ENCODE peak calls at places on chromosomes 11 and 22, in seven cellular contexts. Z is effector CD4-positive, alpha-beta T cell; O is HT1080; L is left cardiac atrium; B is NCI-H748 treated with DMSO at 0.1 percent for 48 hours; N is CD8-positive, alpha-beta memory T cell; T is activated T-cell treated with anti-CD3 and anti-CD28 coated beads for 48 hours. M is an unnamed sample.

GRCh38 chr11:15057352-15057751 is 16.0 kb upstream of the CALCB start:
- DNase-seq in Z (no peak), O (no peak), L (no peak), B (no peak), N (no peak), T (no peak), M (no peak)

GRCh38 chr22:21044931-21045584 is 688 bp upstream of the LRRC74B start:
- DNase-seq in Z (no peak), O (peak; percentile 68), L (peak; percentile 31), B (no peak), N (no peak), T (no peak), M (peak; percentile 71)

GRCh38 chr22:30556388-30556787 is 9.8 kb upstream of the SEC14L6 start:
- DNase-seq in Z (no peak), O (no peak), L (no peak), B (no peak), N (no peak), T (no peak), M (no peak)

GRCh38 chr11:44510372-44510771 is 55.1 kb upstream of the CD82 start:
- DNase-seq in Z (no peak), O (no peak), L (no peak), B (no peak), N (no peak), T (no peak), M (no peak)

GRCh38 chr11:112588252-112588668 is 327.6 kb upstream of the PLET1 start:
- DNase-seq in Z (peak; percentile 18), O (peak; percentile 86), L (peak; percentile 63), B (peak; percentile 84), N (peak; percentile 48), T (peak; percentile 8), M (peak; percentile 95)

GRCh38 chr11:118622376-118623290 is 15.2 kb downstream of the PHLDB1 start:
- DNase-seq in Z (no peak), O (peak; percentile 85), L (peak; percentile 74), B (no peak), N (no peak), T (no peak), M (peak; percentile 94)

GRCh38 chr11:123518496-123519054 is 88.5 kb downstream of the GRAMD1B start:
- DNase-seq in Z (no peak), O (no peak), L (no peak), B (no peak), N (no peak), T (no peak), M (no peak)

GRCh38 chr11:15073361-15074205 is at the start of gene CALCB:
- DNase-seq in Z (no peak), O (no peak), L (peak; percentile 39), B (peak; percentile 55), N (no peak), T (peak; percentile 37), M (peak; percentile 33)

GRCh38 chr11:65430406-65431217 is 8.0 kb downstream of the NEAT1 start:
- DNase-seq in Z (no peak), O (no peak), L (no peak), B (no peak), N (peak; percentile 47), T (no peak), M (peak; percentile 82)

GRCh38 chr11:76841923-76842452 is 18.7 kb upstream of the ACER3 start:
- DNase-seq in Z (no peak), O (no peak), L (no peak), B (no peak), N (no peak), T (no peak), M (no peak)

GRCh38 chr11:112524808-112525207 is 264.1 kb upstream of the PLET1 start:
- DNase-seq in Z (no peak), O (no peak), L (peak; percentile 26), B (no peak), N (no peak), T (no peak), M (no peak)

GRCh38 chr11:94525933-94526332 is 13.7 kb downstream of the C11orf97 start:
- DNase-seq in Z (no peak), O (peak; percentile 48), L (peak; percentile 81), B (no peak), N (no peak), T (no peak), M (no peak)

GRCh38 chr11:61309739-61310138 is 14.6 kb upstream of the VWCE start:
- DNase-seq in Z (no peak), O (no peak), L (no peak), B (no peak), N (no peak), T (no peak), M (no peak)

GRCh38 chr22:48588151-48588880 is 1239.4 kb downstream of the BRD1 start:
- DNase-seq in Z (no peak), O (no peak), L (no peak), B (no peak), N (no peak), T (no peak), M (no peak)

GRCh38 chr11:66557733-66558326 is 10.6 kb downstream of the CTSF start:
- DNase-seq in Z (no peak), O (no peak), L (no peak), B (no peak), N (no peak), T (no peak), M (no peak)

GRCh38 chr22:19767427-19768380 is 7.1 kb downstream of the TBX1 start:
- DNase-seq in Z (no peak), O (no peak), L (no peak), B (no peak), N (no peak), T (no peak), M (no peak)

GRCh38 chr11:78961186-78961782 is 386.6 kb upstream of the NARS2 start:
- DNase-seq in Z (no peak), O (peak; percentile 38), L (no peak), B (no peak), N (no peak), T (no peak), M (peak; percentile 63)

GRCh38 chr11:94023856-94024255 is 2.7 kb downstream of the HEPHL1 start:
- DNase-seq in Z (no peak), O (no peak), L (no peak), B (no peak), N (no peak), T (no peak), M (no peak)

GRCh38 chr11:120808616-120809050 is 215.3 kb upstream of the TBCEL start:
- DNase-seq in Z (no peak), O (no peak), L (no peak), B (no peak), N (no peak), T (no peak), M (no peak)

GRCh38 chr11:76297143-76297542 is 83.8 kb downstream of the THAP12 start:
- DNase-seq in Z (no peak), O (no peak), L (no peak), B (no peak), N (no peak), T (no peak), M (no peak)

GRCh38 chr11:7515544-7515943 is 1.7 kb downstream of the PPFIBP2 start:
- DNase-seq in Z (no peak), O (no peak), L (no peak), B (no peak), N (no peak), T (no peak), M (no peak)

GRCh38 chr22:25072406-25072805 is 119.9 kb downstream of the KIAA1671 start:
- DNase-seq in Z (no peak), O (no peak), L (no peak), B (no peak), N (no peak), T (no peak), M (no peak)

GRCh38 chr11:90847268-90847886 is 624.5 kb upstream of the CHORDC1 start:
- DNase-seq in Z (no peak), O (no peak), L (no peak), B (no peak), N (no peak), T (no peak), M (no peak)

GRCh38 chr11:7512525-7513209 is 1.1 kb upstream of the PPFIBP2 start:
- DNase-seq in Z (no peak), O (no peak), L (peak; percentile 85), B (no peak), N (no peak), T (no peak), M (no peak)

GRCh38 chr11:37704791-37705190 is 1106.8 kb upstream of the RAG2 start:
- DNase-seq in Z (no peak), O (no peak), L (no peak), B (no peak), N (no peak), T (no peak), M (no peak)

GRCh38 chr22:42114721-42115120 is 15.9 kb downstream of the CYP2D6 start:
- DNase-seq in Z (no peak), O (no peak), L (no peak), B (no peak), N (no peak), T (no peak), M (no peak)

GRCh38 chr11:69014084-69014935 is 1.3 kb upstream of the MRGPRF start:
- DNase-seq in Z (no peak), O (no peak), L (peak; percentile 67), B (no peak), N (no peak), T (no peak), M (peak; percentile 34)

GRCh38 chr11:72723508-72723907 is 28.7 kb downstream of the ARAP1 start:
- DNase-seq in Z (no peak), O (no peak), L (no peak), B (no peak), N (no peak), T (no peak), M (no peak)

GRCh38 chr11:130383363-130384168 is 44.8 kb downstream of the ADAMTS8 start:
- DNase-seq in Z (no peak), O (peak; percentile 95), L (no peak), B (no peak), N (no peak), T (no peak), M (no peak)

GRCh38 chr11:13010737-13011342 is 1.7 kb downstream of the RASSF10 start:
- DNase-seq in Z (no peak), O (no peak), L (peak; percentile 29), B (peak; percentile 42), N (no peak), T (no peak), M (no peak)

GRCh38 chr22:38098410-38099249 is 11.9 kb downstream of the BAIAP2L2 start:
- DNase-seq in Z (no peak), O (peak; percentile 71), L (no peak), B (no peak), N (no peak), T (no peak), M (no peak)

GRCh38 chr11:127986073-127986472 is 601.3 kb downstream of the ETS1 start:
- DNase-seq in Z (no peak), O (no peak), L (no peak), B (no peak), N (no peak), T (no peak), M (no peak)